ENCODE peak calls at places on chromosomes 1 and 21, in nine cellular contexts. M is GM12878, T is endothelial cell of umbilical vein, K is stomach, P is prostate gland, Q is breast epithelium, G is H1, E is transverse colon, S is upper lobe of left lung. U is an unnamed sample.

GRCh38 chr1:1307908-1308755 is at the start of the genes ACAP3 and PUSL1:
- DNase-seq in Q (peak; percentile 86), P (peak; percentile 75), T (peak; percentile 80), S (peak; percentile 98), E (peak; percentile 88), G (no peak), M (peak; percentile 40), K (peak; percentile 89), U (peak; percentile 98)

GRCh38 chr1:174996474-174996873 is 3.3 kb upstream of the CACYBP start:
- DNase-seq in M (no peak), K (no peak), Q (no peak), P (no peak), G (no peak), T (peak; percentile 83), E (no peak), S (no peak), U (no peak)

GRCh38 chr1:168304865-168305264 is 24.2 kb downstream of the TBX19 start:
- DNase-seq in G (no peak), E (no peak), Q (no peak), S (no peak), P (no peak), T (no peak), K (no peak), M (no peak), U (no peak)

GRCh38 chr1:231387770-231388669 is 34.1 kb downstream of the EGLN1 start:
- DNase-seq in S (no peak), E (no peak), M (no peak), G (no peak), K (no peak), T (peak; percentile 88), P (no peak), Q (no peak), U (no peak)

GRCh38 chr1:104991702-104992101 is 1242.0 kb downstream of the AMY1C start:
- DNase-seq in E (no peak), Q (no peak), P (no peak), M (no peak), T (no peak), K (no peak), S (no peak), G (no peak), U (no peak)

GRCh38 chr1:22828151-22828817 is 117.6 kb downstream of the EPHB2 start:
- DNase-seq in P (no peak), K (no peak), Q (no peak), M (no peak), S (no peak), E (no peak), T (no peak), G (no peak), U (no peak)

GRCh38 chr1:32071758-32072621 is 749 bp upstream of the TMEM39B start:
- DNase-seq in T (peak; percentile 95), P (no peak), M (no peak), K (no peak), S (no peak), Q (no peak), E (no peak), G (no peak), U (no peak)

GRCh38 chr1:163013826-163014600 is 55.1 kb upstream of the RGS4 start:
- DNase-seq in M (no peak), P (no peak), E (no peak), S (no peak), T (no peak), Q (no peak), K (no peak), G (no peak), U (no peak)

GRCh38 chr21:33993286-33994231 is 78.0 kb upstream of the ATP5PO start:
- DNase-seq in Q (no peak), T (peak; percentile 45), P (no peak), M (no peak), K (no peak), E (no peak), G (no peak), S (no peak), U (no peak)

GRCh38 chr1:211349730-211350129 is 23.1 kb downstream of the TRAF5 start:
- DNase-seq in E (no peak), S (no peak), P (no peak), Q (peak; percentile 55), M (no peak), K (no peak), G (no peak), T (no peak), U (no peak)

GRCh38 chr1:10980094-10980577 is 32.3 kb upstream of the TARDBP start:
- DNase-seq in Q (peak; percentile 91), M (no peak), G (peak; percentile 80), K (peak; percentile 88), S (peak; percentile 89), E (peak; percentile 82), T (no peak), P (peak; percentile 84), U (no peak)

GRCh38 chr1:203473781-203474305 is 1.8 kb upstream of the PRELP start:
- DNase-seq in T (no peak), K (no peak), P (no peak), E (no peak), S (no peak), M (no peak), G (no peak), Q (no peak), U (no peak)

GRCh38 chr1:66253330-66253921 is 280.5 kb upstream of the SGIP1 start:
- DNase-seq in G (no peak), E (no peak), S (no peak), Q (no peak), P (peak; percentile 41), T (peak; percentile 89), K (no peak), M (peak; percentile 55), U (no peak)

GRCh38 chr1:70146488-70146887 is 58.9 kb downstream of the LRRC40 start:
- DNase-seq in E (no peak), Q (no peak), S (no peak), G (no peak), K (no peak), P (no peak), T (no peak), M (no peak), U (no peak)

GRCh38 chr1:227372662-227373061 is 54.4 kb upstream of the CDC42BPA start:
- DNase-seq in S (no peak), G (no peak), Q (no peak), M (no peak), K (peak; percentile 57), T (peak; percentile 58), E (no peak), P (peak; percentile 50), U (no peak)

GRCh38 chr1:181090653-181091126 is 2.2 kb downstream of the IER5 start:
- DNase-seq in S (no peak), M (no peak), K (no peak), Q (no peak), E (peak; percentile 62), P (no peak), T (peak; percentile 51), G (no peak), U (no peak)
- TF ChIP-seq POLR2AphosphoS5 in S (no peak), M (no peak), K (no peak), Q (no peak), E (peak; percentile 34), P (no peak), T (no peak), G (no peak), U (no peak)

DNA sequence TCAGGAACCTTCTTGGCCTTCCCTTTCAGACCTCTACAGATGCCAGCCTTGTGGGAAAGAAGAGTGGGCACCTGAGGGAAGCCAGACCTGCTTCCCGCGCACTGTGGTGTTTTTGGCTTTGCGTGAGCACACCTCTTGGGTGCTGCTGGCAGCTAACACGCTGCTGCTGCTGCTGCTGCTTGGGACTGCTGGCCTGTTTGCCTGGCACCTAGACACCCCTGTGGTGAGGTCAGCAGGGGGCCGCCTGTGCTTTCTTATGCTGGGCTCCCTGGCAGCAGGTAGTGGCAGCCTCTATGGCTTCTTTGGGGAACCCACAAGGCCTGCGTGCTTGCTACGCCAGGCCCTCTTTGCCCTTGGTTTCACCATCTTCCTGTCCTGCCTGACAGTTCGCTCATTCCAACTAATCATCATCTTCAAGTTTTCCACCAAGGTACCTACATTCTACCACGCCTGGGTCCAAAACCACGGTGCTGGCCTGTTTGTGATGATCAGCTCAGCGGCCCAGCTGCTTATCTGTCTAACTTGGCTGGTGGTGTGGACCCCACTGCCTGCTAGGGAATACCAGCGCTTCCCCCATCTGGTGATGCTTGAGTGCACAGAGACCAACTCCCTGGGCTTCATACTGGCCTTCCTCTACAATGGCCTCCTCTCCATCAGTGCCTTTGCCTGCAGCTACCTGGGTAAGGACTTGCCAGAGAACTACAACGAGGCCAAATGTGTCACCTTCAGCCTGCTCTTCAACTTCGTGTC is 995 bp upstream of the ZBTB48 start:
- DNase-seq in P (no peak), M (no peak), T (no peak), G (no peak), K (no peak), Q (no peak), S (no peak), E (no peak), U (no peak)
- TF ChIP-seq POLR2AphosphoS5 in P (no peak), M (no peak), T (no peak), G (no peak), K (no peak), Q (no peak), S (no peak), E (no peak), U (no peak)

DNA sequence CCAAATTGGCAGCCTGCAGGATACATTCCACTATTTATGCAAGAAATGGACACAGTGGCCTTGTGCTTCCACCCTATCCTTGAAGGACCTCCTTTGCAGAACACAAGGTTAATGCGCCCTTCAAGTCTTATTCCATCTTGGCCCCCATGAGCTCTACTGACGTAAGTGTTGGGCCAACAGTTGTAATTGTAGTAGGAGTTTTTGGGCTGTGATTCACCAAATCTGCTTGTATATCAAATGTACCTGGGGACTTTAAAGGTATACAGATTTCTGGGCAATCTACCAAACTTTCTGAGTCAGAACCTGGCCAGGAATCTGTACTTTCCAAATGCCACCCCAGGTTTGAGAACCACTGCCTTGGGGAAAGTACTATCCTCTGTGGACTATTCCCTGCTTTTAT is 100.9 kb upstream of the MARK1 start:
- DNase-seq in S (no peak), G (no peak), T (no peak), P (no peak), Q (peak; percentile 24), E (no peak), M (no peak), K (no peak), U (no peak)
- TF ChIP-seq POLR2AphosphoS5 in S (no peak), G (no peak), T (no peak), P (no peak), Q (no peak), E (no peak), M (no peak), K (no peak), U (no peak)

GRCh38 chr1:204713541-204713940 is 28.0 kb upstream of the LRRN2 start:
- DNase-seq in S (no peak), Q (no peak), G (no peak), M (no peak), T (no peak), P (no peak), K (no peak), E (no peak), U (no peak)

GRCh38 chr1:204712718-204713430 is 27.3 kb upstream of the LRRN2 start:
- DNase-seq in Q (no peak), T (no peak), S (no peak), P (no peak), E (no peak), M (no peak), K (no peak), G (no peak), U (no peak)

GRCh38 chr1:204709960-204710912 is 24.7 kb upstream of the LRRN2 start:
- DNase-seq in M (no peak), S (no peak), E (no peak), T (no peak), Q (no peak), G (peak; percentile 93), K (no peak), P (no peak), U (no peak)

GRCh38 chr1:204711103-204711946 is 25.8 kb upstream of the LRRN2 start:
- DNase-seq in E (no peak), G (no peak), Q (no peak), K (no peak), M (no peak), T (no peak), S (no peak), P (no peak), U (no peak)

GRCh38 chr1:204711947-204712701 is 26.6 kb upstream of the LRRN2 start:
- DNase-seq in P (no peak), T (no peak), S (peak; percentile 66), E (peak; percentile 56), G (no peak), K (no peak), M (no peak), Q (no peak), U (no peak)
- TF ChIP-seq POLR2AphosphoS5 in P (no peak), T (no peak), S (no peak), E (peak; percentile 21), G (no peak), K (no peak), M (no peak), Q (no peak), U (no peak)

U was measured in GM12892.